ENCODE peak calls at places on chromosomes 1 and 21, in eight cellular contexts. T is HepG2, E is K562, X is H1, W is HCT116, F is A549, L is SK-N-SH, J is GM12878. B is an unnamed sample.
A peak's percentile ranks its signal among the peaks of the same experiment; 100 is the strongest.

GRCh38 chr1:77832889-77833288 is 53.4 kb downstream of the MIGA1 start:
- DNase-seq in T (no peak), W (no peak), F (no peak), E (peak; percentile 38), J (no peak), L (no peak), X (no peak), B (peak; percentile 97)

GRCh38 chr1:36305915-36306209 is 306 bp upstream of the SH3D21 start:
- DNase-seq in J (no peak), X (no peak), F (no peak), W (no peak), T (no peak), L (no peak), E (no peak), B (no peak)

GRCh38 chr21:37071561-37072238 is 1.2 kb downstream of the PIGP start:
- DNase-seq in F (peak; percentile 70), J (no peak), T (no peak), L (peak; percentile 34), X (no peak), E (peak; percentile 55), W (no peak), B (peak; percentile 77)

GRCh38 chr1:234617135-234617985 is 7.4 kb upstream of the IRF2BP2 start:
- DNase-seq in F (no peak), E (no peak), W (no peak), X (no peak), L (no peak), T (no peak), J (no peak), B (no peak)

GRCh38 chr1:183780159-183780558 is 24.8 kb upstream of the RGL1 start:
- DNase-seq in L (no peak), J (no peak), W (no peak), X (no peak), F (no peak), T (peak; percentile 61), E (no peak), B (no peak)

GRCh38 chr1:201347498-201348210 is 29.8 kb downstream of the TNNT2 start:
- DNase-seq in E (no peak), W (no peak), T (no peak), J (no peak), F (no peak), X (peak; percentile 60), L (no peak), B (no peak)

GRCh38 chr1:208581252-208581651 is 337.1 kb upstream of the PLXNA2 start:
- DNase-seq in T (no peak), E (no peak), J (no peak), F (no peak), L (no peak), W (no peak), X (no peak), B (no peak)

GRCh38 chr1:206902702-206903101 is 5.5 kb downstream of the IL24 start:
- DNase-seq in X (no peak), T (no peak), J (no peak), W (no peak), F (no peak), E (no peak), L (no peak), B (no peak)

GRCh38 chr1:198462365-198463025 is 78.0 kb downstream of the ATP6V1G3 start:
- DNase-seq in T (no peak), J (no peak), X (no peak), W (no peak), E (no peak), L (no peak), F (no peak), B (peak; percentile 55)

GRCh38 chr1:236761397-236762132 is 33.5 kb upstream of the MTR start:
- DNase-seq in T (no peak), X (no peak), J (no peak), E (no peak), L (no peak), W (no peak), F (no peak), B (no peak)

GRCh38 chr1:184801503-184801902 is 46.8 kb upstream of the EDEM3 start:
- DNase-seq in L (no peak), E (no peak), T (no peak), F (peak; percentile 7), W (no peak), X (no peak), J (no peak), B (peak; percentile 83)

GRCh38 chr1:184664042-184664659 is 90.5 kb downstream of the EDEM3 start:
- DNase-seq in F (peak; percentile 56), X (peak; percentile 94), E (peak; percentile 74), T (peak; percentile 19), J (no peak), W (peak; percentile 26), L (peak; percentile 83), B (peak; percentile 57)

GRCh38 chr1:165383067-165383466 is 26.6 kb upstream of the LMX1A start:
- DNase-seq in L (no peak), W (no peak), X (no peak), E (no peak), J (no peak), F (no peak), T (no peak), B (peak; percentile 28)

GRCh38 chr1:185495017-185495416 is 178.0 kb upstream of the IVNS1ABP start:
- DNase-seq in X (no peak), F (no peak), L (no peak), J (no peak), T (no peak), E (no peak), W (no peak), B (no peak)

GRCh38 chr1:13732971-13733667 is 33.1 kb downstream of the PRDM2 start:
- DNase-seq in J (no peak), E (no peak), F (no peak), T (no peak), W (no peak), L (no peak), X (no peak), B (no peak)

GRCh38 chr1:230322421-230322756 is 103.7 kb downstream of the PGBD5 start:
- DNase-seq in T (no peak), W (no peak), X (no peak), E (no peak), J (no peak), L (no peak), F (no peak), B (no peak)

GRCh38 chr1:85612704-85613361 is 32.3 kb downstream of the CCN1 start:
- DNase-seq in W (no peak), L (no peak), J (no peak), F (peak; percentile 73), X (no peak), T (peak; percentile 85), E (peak; percentile 40), B (peak; percentile 94)

GRCh38 chr1:94456736-94457135 is 38.5 kb downstream of the ABCD3 start:
- DNase-seq in F (no peak), L (no peak), W (no peak), E (no peak), T (no peak), J (no peak), X (no peak), B (peak; percentile 38)

GRCh38 chr1:83109692-83110091 is 889.2 kb downstream of the TTLL7 start:
- DNase-seq in T (no peak), J (no peak), L (no peak), E (no peak), F (no peak), X (no peak), W (no peak), B (no peak)

GRCh38 chr1:66276229-66276628 is 257.7 kb upstream of the SGIP1 start:
- DNase-seq in X (no peak), F (no peak), E (no peak), T (no peak), J (peak; percentile 57), L (no peak), W (no peak), B (no peak)

GRCh38 chr1:66275083-66275482 is 258.9 kb upstream of the SGIP1 start:
- DNase-seq in X (no peak), J (no peak), E (no peak), L (no peak), F (no peak), T (no peak), W (no peak), B (no peak)

GRCh38 chr1:66274634-66275033 is 259.3 kb upstream of the SGIP1 start:
- DNase-seq in T (no peak), X (no peak), J (no peak), L (no peak), W (no peak), E (no peak), F (no peak), B (peak; percentile 80)

GRCh38 chr1:66273674-66274073 is 260.3 kb upstream of the SGIP1 start:
- DNase-seq in W (no peak), T (no peak), X (no peak), L (no peak), E (no peak), J (no peak), F (no peak), B (no peak)

GRCh38 chr1:66275601-66276023 is 258.3 kb upstream of the SGIP1 start:
- DNase-seq in E (no peak), T (no peak), F (no peak), L (no peak), J (no peak), X (no peak), W (no peak), B (no peak)
- TF ChIP-seq RAD21 in E (no peak), T (no peak), F (no peak), L (no peak), J (no peak), X (no peak), W (no peak), B (no peak)

GRCh38 chr1:3515272-3515671 is 60.8 kb downstream of the ARHGEF16 start:
- DNase-seq in E (no peak), T (no peak), W (no peak), X (no peak), L (no peak), J (no peak), F (no peak), B (no peak)

GRCh38 chr1:3518256-3518655 is 63.8 kb downstream of the ARHGEF16 start:
- DNase-seq in T (no peak), F (no peak), J (no peak), W (no peak), X (peak; percentile 87), E (peak; percentile 33), L (no peak), B (no peak)

GRCh38 chr1:3516481-3516869 is 62.0 kb downstream of the ARHGEF16 start:
- DNase-seq in T (no peak), W (no peak), E (no peak), J (no peak), L (peak; percentile 61), F (no peak), X (no peak), B (no peak)

GRCh38 chr1:3515774-3516480 is 61.5 kb downstream of the ARHGEF16 start:
- DNase-seq in E (no peak), F (no peak), J (no peak), W (no peak), L (peak; percentile 70), X (no peak), T (no peak), B (no peak)

GRCh38 chr1:3516911-3517310 is 62.4 kb downstream of the ARHGEF16 start:
- DNase-seq in F (no peak), T (no peak), W (no peak), L (peak; percentile 95), E (no peak), X (no peak), J (no peak), B (no peak)
- H3K4me2 ChIP-seq in F (no peak overlapping the region), T (no peak overlapping the region), W (no peak overlapping the region), L (no peak overlapping the region), E (no peak overlapping the region), X (no peak overlapping the region), J (no peak overlapping the region), B (no peak overlapping the region)

GRCh38 chr1:8571200-8571984 is 246.0 kb downstream of the RERE start:
- DNase-seq in J (no peak), F (peak; percentile 20), W (no peak), E (peak; percentile 21), T (peak; percentile 88), X (no peak), L (peak; percentile 43), B (peak; percentile 69)
- TF ChIP-seq RAD21 in J (peak; percentile 10), F (no peak), W (peak; percentile 37), E (no peak), T (no peak), X (no peak), L (peak; percentile 51), B (peak; percentile 52)

GRCh38 chr1:46344481-46344880 is 3.9 kb downstream of the NSUN4 start:
- DNase-seq in J (no peak), L (no peak), W (no peak), F (no peak), E (no peak), X (no peak), T (no peak), B (no peak)
- H3K4me2 ChIP-seq in J (peak overlapping the region; percentile 39), L (no peak overlapping the region), W (no peak overlapping the region), F (no peak overlapping the region), E (no peak overlapping the region), X (no peak overlapping the region), T (peak overlapping the region; percentile 51), B (no peak overlapping the region)

B was measured in IMR-90.